ENCODE peak calls at places on chromosomes 7 and 10, in five cellular contexts. O is upper lobe of right lung, N is aorta, C is adipocyte, M is DND-41. Z is an unnamed sample.
A peak's percentile ranks its signal among the peaks of the same experiment; 100 is the strongest.

GRCh38 chr7:91894781-91895480 is 14.4 kb upstream of the MTERF1 start:
- DNase-seq in N (no peak), O (no peak), M (no peak), C (peak; percentile 7), Z (no peak)

GRCh38 chr10:24196426-24197039 is 12.4 kb upstream of the KIAA1217 start:
- DNase-seq in M (peak; percentile 74), N (peak; percentile 84), C (peak; percentile 83), O (peak; percentile 70), Z (peak; percentile 69)

GRCh38 chr7:50449881-50450690 is at the start of gene FIGNL1:
- DNase-seq in O (peak; percentile 93), C (peak; percentile 84), N (peak; percentile 89), M (peak; percentile 85), Z (peak; percentile 78)

GRCh38 chr7:149475121-149476045 is 14.5 kb upstream of the ZNF777 start:
- DNase-seq in O (no peak), N (no peak), M (no peak), C (no peak), Z (no peak)

GRCh38 chr7:23456093-23456492 is 14.2 kb downstream of the IGF2BP3 start:
- DNase-seq in N (no peak), O (no peak), C (no peak), M (no peak), Z (no peak)

GRCh38 chr7:80210400-80210799 is 75.8 kb downstream of the GNAI1 start:
- DNase-seq in M (no peak), C (peak; percentile 24), N (no peak), O (no peak), Z (no peak)

GRCh38 chr10:9342865-9343450 is 1288.5 kb downstream of the GATA3 start:
- DNase-seq in N (no peak), C (peak; percentile 60), M (peak; percentile 18), O (no peak), Z (no peak)

GRCh38 chr10:27857616-27858015 is 112.0 kb upstream of the MKX start:
- DNase-seq in N (no peak), O (no peak), C (no peak), M (no peak), Z (no peak)

GRCh38 chr10:71638577-71639411 is 80.8 kb downstream of the C10orf105 start:
- DNase-seq in N (no peak), O (no peak), M (no peak), C (no peak), Z (peak; percentile 47)

GRCh38 chr7:151064454-151064853 is 5.1 kb downstream of the SLC4A2 start:
- DNase-seq in N (no peak), O (no peak), M (no peak), C (no peak), Z (no peak)

GRCh38 chr10:11758527-11759236 is 16.5 kb downstream of the ECHDC3 start:
- DNase-seq in N (no peak), C (no peak), M (no peak), O (peak; percentile 55), Z (no peak)

GRCh38 chr10:4775808-4776207 is 50.2 kb upstream of the AKR1E2 start:
- DNase-seq in C (no peak), O (no peak), M (no peak), N (no peak), Z (no peak)

GRCh38 chr7:49635800-49636199 is 137.6 kb upstream of the VWC2 start:
- DNase-seq in M (no peak), C (no peak), N (no peak), O (no peak), Z (peak; percentile 48)

GRCh38 chr10:30788307-30788706 is 158.8 kb upstream of the LYZL2 start:
- DNase-seq in C (peak; percentile 36), M (no peak), O (no peak), N (no peak), Z (no peak)

GRCh38 chr7:133365892-133366291 is 113.0 kb downstream of the EXOC4 start:
- DNase-seq in N (no peak), M (no peak), C (no peak), O (no peak), Z (no peak)

GRCh38 chr7:154906736-154907355 is 96.1 kb downstream of the PAXIP1 start:
- DNase-seq in C (no peak), M (no peak), O (peak; percentile 52), N (peak; percentile 70), Z (no peak)

GRCh38 chr10:24465899-24466615 is 257.1 kb downstream of the KIAA1217 start:
- DNase-seq in O (no peak), N (no peak), C (peak; percentile 79), M (no peak), Z (no peak)

GRCh38 chr10:47248436-47249090 is 51.4 kb upstream of the GDF10 start:
- DNase-seq in O (no peak), M (peak; percentile 25), C (no peak), N (no peak), Z (no peak)

GRCh38 chr7:89474456-89474855 is 678.9 kb upstream of the TEX47 start:
- DNase-seq in M (no peak), N (no peak), O (no peak), C (no peak), Z (no peak)

GRCh38 chr10:72818076-72818475 is 75.5 kb upstream of the OIT3 start:
- DNase-seq in M (no peak), O (no peak), C (no peak), N (no peak), Z (no peak)

GRCh38 chr10:72816565-72816964 is 77.0 kb upstream of the OIT3 start:
- DNase-seq in O (no peak), C (no peak), N (no peak), M (no peak), Z (no peak)

GRCh38 chr10:72821606-72822005 is 71.9 kb upstream of the OIT3 start:
- DNase-seq in M (no peak), O (no peak), C (peak; percentile 53), N (no peak), Z (no peak)

GRCh38 chr10:72822342-72822986 is 71.1 kb upstream of the OIT3 start:
- DNase-seq in N (no peak), M (no peak), O (no peak), C (no peak), Z (no peak)

GRCh38 chr10:72819053-72819452 is 74.5 kb upstream of the OIT3 start:
- DNase-seq in M (no peak), C (no peak), O (no peak), N (no peak), Z (no peak)
- H3K4me1 ChIP-seq in M (no peaks in the 10 kb centered on the region), C (peaks cover 9% of the 10 kb centered on the region), O (no peaks in the 10 kb centered on the region), N (no peaks in the 10 kb centered on the region), Z (no peaks in the 10 kb centered on the region)

DNA sequence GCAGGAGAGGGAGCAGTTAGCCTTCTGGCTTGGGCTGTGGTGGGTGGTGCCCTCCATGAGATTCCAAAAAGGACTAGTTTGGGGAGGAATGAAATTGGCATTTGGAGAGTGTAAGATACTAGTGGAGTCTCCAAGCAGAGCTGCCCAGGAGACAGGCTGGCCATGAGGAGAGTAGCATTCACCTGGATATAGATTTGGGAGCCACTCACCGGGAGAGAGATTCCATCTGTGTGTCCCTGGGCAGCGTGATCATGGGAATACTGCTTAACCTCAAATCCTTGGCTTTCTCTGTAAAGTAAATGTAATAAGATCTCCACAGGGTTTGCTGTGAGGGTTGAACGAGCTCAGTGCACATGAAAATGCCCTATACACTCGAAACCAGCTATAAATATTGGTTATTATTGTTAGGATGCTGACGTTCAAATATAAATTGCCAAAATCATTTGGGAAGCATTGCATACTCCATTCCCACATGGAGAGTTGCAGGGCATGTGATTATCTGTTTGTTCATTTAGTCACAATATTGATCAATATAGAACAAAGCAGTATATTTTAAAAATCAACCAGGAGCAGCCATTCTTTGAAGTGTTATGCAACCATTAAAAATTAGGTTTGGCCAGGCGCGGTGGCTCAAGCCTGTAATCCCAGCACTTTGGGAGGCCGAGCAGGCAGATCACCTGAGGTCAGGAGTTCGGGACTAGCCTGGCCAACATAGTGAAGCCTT is 143.7 kb downstream of the CUX1 start:
- DNase-seq in M (no peak), N (no peak), O (no peak), C (no peak), Z (no peak)
- H3K4me1 ChIP-seq in M (peaks cover 34% of the 10 kb centered on the region), N (no peaks in the 10 kb centered on the region), O (no peaks in the 10 kb centered on the region), C (peaks cover 3% of the 10 kb centered on the region), Z (peaks cover 10% of the 10 kb centered on the region)

GRCh38 chr10:69337312-69338132 is 59.2 kb downstream of the HK1 start:
- DNase-seq in M (no peak), O (no peak), C (peak; percentile 46), N (no peak), Z (no peak)

GRCh38 chr10:69334258-69335062 is 56.2 kb downstream of the HK1 start:
- DNase-seq in C (no peak), O (no peak), N (no peak), M (no peak), Z (no peak)

GRCh38 chr10:69336952-69337311 is 58.6 kb downstream of the HK1 start:
- DNase-seq in C (no peak), O (no peak), N (no peak), M (no peak), Z (no peak)

GRCh38 chr10:69335063-69335587 is 56.8 kb downstream of the HK1 start:
- DNase-seq in O (peak; percentile 84), N (peak; percentile 81), M (no peak), C (no peak), Z (no peak)

GRCh38 chr10:69335613-69336012 is 57.3 kb downstream of the HK1 start:
- DNase-seq in M (no peak), C (no peak), N (no peak), O (no peak), Z (no peak)
- H3K4me1 ChIP-seq in M (no peaks in the 10 kb centered on the region), C (peaks cover 76% of the 10 kb centered on the region), N (peaks cover 16% of the 10 kb centered on the region), O (peaks cover 84% of the 10 kb centered on the region), Z (peaks cover 31% of the 10 kb centered on the region)

GRCh38 chr7:52862321-52862720 is 173.1 kb upstream of the POM121L12 start:
- DNase-seq in M (no peak), C (no peak), O (no peak), N (no peak), Z (no peak)

DNA sequence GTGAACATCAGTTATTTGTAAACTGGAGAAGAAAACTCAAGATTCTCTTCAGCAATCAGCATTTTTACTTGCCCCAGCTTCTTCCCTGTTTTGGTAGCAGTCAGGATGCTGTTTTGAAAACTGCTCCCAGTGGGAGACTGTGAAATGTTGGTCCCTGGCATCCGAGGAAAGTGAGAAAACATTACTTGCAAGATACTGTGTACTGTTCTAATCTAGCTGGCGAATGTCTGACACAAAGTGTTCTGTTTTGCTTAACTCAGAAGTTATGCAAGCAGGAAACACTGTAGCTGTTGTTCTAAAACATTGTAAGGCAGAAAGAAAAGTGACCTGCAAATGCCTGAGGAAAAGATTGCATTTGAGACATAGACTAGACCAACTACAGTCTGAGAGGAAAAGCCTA is 171.8 kb upstream of the POM121L12 start:
- DNase-seq in M (no peak), O (no peak), C (no peak), N (no peak), Z (no peak)
- H3K4me1 ChIP-seq in M (no peaks in the 10 kb centered on the region), O (no peaks in the 10 kb centered on the region), C (no peaks in the 10 kb centered on the region), N (no peaks in the 10 kb centered on the region), Z (no peaks in the 10 kb centered on the region)

Z was measured in BE2C.